ENCODE peak calls at places on chromosomes 16 and 17, in seven cellular contexts. Q is activated effector memory CD4-positive, alpha-beta T cell treated with Interleukin-2 at 50 U/mL for 16 hours; W is memory B cell; S is posterior cingulate gyrus; D is stimulated activated CD8-positive, alpha-beta memory T cell treated with anti-CD3 and anti-CD28 coated beads, Interleukin-2, amount 100 ng/mL, for 1 hour; R is central memory CD8-positive, alpha-beta T cell; A is stromal cell of bone marrow. V is an unnamed sample.
A peak's percentile ranks its signal among the peaks of the same experiment; 100 is the strongest.

GRCh38 chr16:51262428-51262827 is 111.4 kb upstream of the SALL1 start:
- DNase-seq in Q (no peak), W (no peak), S (no peak), D (no peak), R (no peak), A (no peak), V (no peak)

GRCh38 chr17:42673885-42674754 is 2.7 kb downstream of the PLEKHH3 start:
- DNase-seq in Q (no peak), W (peak; percentile 47), S (no peak), D (no peak), R (no peak), A (no peak), V (peak; percentile 59)

GRCh38 chr17:43791589-43791988 is 11.4 kb downstream of the CFAP97D1 start:
- DNase-seq in Q (no peak), W (no peak), S (no peak), D (no peak), R (no peak), A (peak; percentile 14), V (no peak)

GRCh38 chr17:82200135-82200534 is 12.5 kb downstream of the CCDC57 start:
- DNase-seq in Q (no peak), W (no peak), S (no peak), D (no peak), R (no peak), A (no peak), V (no peak)

GRCh38 chr17:7263071-7263800 is 958 bp upstream of the CLDN7 start:
- DNase-seq in Q (no peak), W (no peak), S (no peak), D (no peak), R (no peak), A (no peak), V (no peak)

GRCh38 chr17:41631025-41631889 is 6.9 kb upstream of the KRT17 start:
- DNase-seq in Q (no peak), W (no peak), S (no peak), D (no peak), R (no peak), A (no peak), V (no peak)

GRCh38 chr17:77504652-77505459 is 364.1 kb downstream of the SEC14L1 start:
- DNase-seq in Q (no peak), W (no peak), S (no peak), D (no peak), R (no peak), A (no peak), V (no peak)

GRCh38 chr16:29862383-29862883 is 593 bp downstream of the CDIPT start:
- DNase-seq in Q (peak; percentile 3), W (no peak), S (peak; percentile 33), D (no peak), R (no peak), A (no peak), V (no peak)

GRCh38 chr16:68760671-68761275 is 23.7 kb downstream of the CDH1 start:
- DNase-seq in Q (no peak), W (no peak), S (peak; percentile 37), D (no peak), R (no peak), A (no peak), V (no peak)

GRCh38 chr17:79815836-79816371 is 19.0 kb upstream of the CBX8 start:
- DNase-seq in Q (no peak), W (no peak), S (no peak), D (no peak), R (no peak), A (no peak), V (no peak)

GRCh38 chr17:51508048-51508447 is 247.7 kb downstream of the UTP18 start:
- DNase-seq in Q (no peak), W (no peak), S (peak; percentile 29), D (no peak), R (no peak), A (no peak), V (no peak)

GRCh38 chr16:60818471-60818870 is 1217.8 kb downstream of the CDH8 start:
- DNase-seq in Q (no peak), W (no peak), S (no peak), D (no peak), R (no peak), A (no peak), V (no peak)

GRCh38 chr16:56744996-56745640 is 15.2 kb downstream of the NUP93 start:
- DNase-seq in Q (no peak), W (no peak), S (no peak), D (no peak), R (no peak), A (no peak), V (no peak)

GRCh38 chr17:28407130-28407973 is 1.3 kb upstream of the SLC46A1 start:
- DNase-seq in Q (no peak), W (no peak), S (no peak), D (no peak), R (no peak), A (no peak), V (no peak)

GRCh38 chr17:50213026-50214015 is 11.9 kb upstream of the COL1A1 start:
- DNase-seq in Q (peak; percentile 10), W (no peak), S (no peak), D (no peak), R (no peak), A (no peak), V (no peak)

GRCh38 chr16:84922351-84923135 is 88.8 kb downstream of the ZDHHC7 start:
- DNase-seq in Q (no peak), W (no peak), S (peak; percentile 60), D (no peak), R (no peak), A (no peak), V (peak; percentile 89)

GRCh38 chr17:63189930-63190329 is 223.9 kb downstream of the TANC2 start:
- DNase-seq in Q (no peak), W (no peak), S (no peak), D (no peak), R (no peak), A (peak; percentile 10), V (no peak)

GRCh38 chr16:56812884-56813283 is 52.1 kb upstream of the SLC12A3 start:
- DNase-seq in Q (no peak), W (no peak), S (no peak), D (no peak), R (no peak), A (no peak), V (no peak)

GRCh38 chr17:63821809-63822208 is 5.4 kb upstream of the PSMC5 start:
- DNase-seq in Q (no peak), W (no peak), S (no peak), D (no peak), R (no peak), A (no peak), V (no peak)

GRCh38 chr16:65782537-65783290 is 583.8 kb upstream of the CDH5 start:
- DNase-seq in Q (no peak), W (no peak), S (peak; percentile 27), D (no peak), R (no peak), A (peak; percentile 67), V (no peak)

GRCh38 chr17:80115159-80115558 is 13.8 kb downstream of the GAA start:
- DNase-seq in Q (no peak), W (no peak), S (no peak), D (no peak), R (no peak), A (no peak), V (no peak)

GRCh38 chr16:12271006-12271405 is 294.5 kb downstream of the SNX29 start:
- DNase-seq in Q (no peak), W (no peak), S (peak; percentile 48), D (no peak), R (no peak), A (peak; percentile 8), V (peak; percentile 34)

GRCh38 chr17:8068736-8069586 is 18.6 kb downstream of the ALOX12B start:
- DNase-seq in Q (no peak), W (no peak), S (no peak), D (no peak), R (no peak), A (no peak), V (no peak)

GRCh38 chr17:49325980-49326379 is 36.1 kb downstream of the ZNF652 start:
- DNase-seq in Q (no peak), W (no peak), S (no peak), D (no peak), R (no peak), A (no peak), V (no peak)

GRCh38 chr17:82257473-82257872 is 16.0 kb downstream of the CSNK1D start:
- DNase-seq in Q (no peak), W (no peak), S (peak; percentile 69), D (peak; percentile 43), R (peak; percentile 52), A (no peak), V (peak; percentile 69)

GRCh38 chr17:65163990-65164495 is 26.9 kb downstream of the RGS9 start:
- DNase-seq in Q (peak; percentile 26), W (no peak), S (no peak), D (no peak), R (no peak), A (no peak), V (no peak)

GRCh38 chr16:51557670-51558069 is 406.6 kb upstream of the SALL1 start:
- DNase-seq in Q (no peak), W (no peak), S (no peak), D (no peak), R (no peak), A (no peak), V (no peak)

GRCh38 chr17:5203908-5204294 is 12.2 kb upstream of the ZNF594 start:
- DNase-seq in Q (no peak), W (no peak), S (no peak), D (no peak), R (no peak), A (peak; percentile 86), V (no peak)

GRCh38 chr16:73390936-73391335 is 343.0 kb upstream of the ZFHX3 start:
- DNase-seq in Q (no peak), W (no peak), S (no peak), D (no peak), R (no peak), A (peak; percentile 7), V (no peak)

GRCh38 chr17:4110152-4110551 is 32.7 kb downstream of the ZZEF1 start:
- DNase-seq in Q (no peak), W (no peak), S (no peak), D (no peak), R (no peak), A (peak; percentile 31), V (no peak)